ENCODE peak calls at places on chromosomes 5 and 9, in four cellular contexts. I, G, D and O are unnamed samples.

GRCh38 chr9:14710804-14711203 is 11.7 kb downstream of the CER1 start:
- DNase-seq in G (no peak), D (no peak), I (no peak), O (no peak)

GRCh38 chr9:113349434-113350337 is at the start of gene BSPRY:
- DNase-seq in G (peak), D (peak), I (no peak), O (no peak)

GRCh38 chr9:20379804-20380225 is 242.5 kb downstream of the MLLT3 start:
- DNase-seq in D (no peak), G (no peak), I (no peak), O (no peak)

GRCh38 chr5:60494635-60495034 is 205.3 kb downstream of the DEPDC1B start:
- DNase-seq in D (no peak), G (peak), I (no peak), O (peak)

GRCh38 chr5:178677429-178677828 is 50.6 kb upstream of the CLK4 start:
- DNase-seq in D (peak), I (no peak), G (no peak), O (no peak)

GRCh38 chr9:133642708-133643361 is 6.7 kb downstream of the DBH start:
- DNase-seq in I (no peak), G (no peak), D (no peak), O (no peak)

GRCh38 chr9:133627341-133627740 is 8.8 kb upstream of the DBH start:
- DNase-seq in G (no peak), I (no peak), D (no peak), O (no peak)

GRCh38 chr9:33799928-33800689 is 4.7 kb downstream of the PRSS3 start:
- DNase-seq in I (no peak), D (no peak), G (no peak), O (no peak)

GRCh38 chr9:100505564-100506159 is 32.7 kb downstream of the TMEFF1 start:
- DNase-seq in D (peak), I (peak), G (peak), O (peak)

GRCh38 chr9:20508242-20508641 is 114.1 kb downstream of the MLLT3 start:
- DNase-seq in D (peak), I (no peak), G (no peak), O (no peak)

GRCh38 chr5:54109931-54110330 is 200.4 kb downstream of the ARL15 start:
- DNase-seq in D (no peak), G (no peak), I (no peak), O (no peak)

GRCh38 chr9:111161015-111161415 is 122.7 kb upstream of the LPAR1 start:
- DNase-seq in G (no peak), I (no peak), D (no peak), O (no peak)

GRCh38 chr9:79623799-79624721 is 52.3 kb downstream of the TLE4 start:
- DNase-seq in I (no peak), G (peak), D (peak), O (peak)

GRCh38 chr5:93048858-93049257 is 532.2 kb downstream of the NR2F1-AS1 start:
- DNase-seq in D (no peak), G (no peak), I (no peak), O (no peak)